ENCODE peak calls at places on chromosomes 2 and 18, in eight cellular contexts. N, S, E, Y, W, R, V and P are unnamed samples.

GRCh38 chr2:20472569-20472968 is 25.7 kb downstream of the RHOB start:
- DNase-seq in W (no peak), S (no peak), N (no peak), V (no peak), Y (no peak), R (no peak), E (no peak), P (no peak)

GRCh38 chr2:148999451-148999891 is 39.0 kb upstream of the LYPD6B start:
- DNase-seq in V (no peak), W (no peak), S (no peak), E (no peak), N (no peak), Y (no peak), R (no peak), P (no peak)

GRCh38 chr2:30104273-30104672 is 42.5 kb upstream of the YPEL5 start:
- DNase-seq in V (no peak), S (no peak), R (no peak), E (no peak), Y (no peak), W (no peak), N (no peak), P (no peak)

GRCh38 chr18:67425724-67426123 is 90.8 kb downstream of the DSEL start:
- DNase-seq in V (no peak), E (no peak), W (no peak), N (no peak), Y (no peak), S (no peak), R (no peak), P (no peak)

GRCh38 chr18:69261436-69261835 is 139.3 kb upstream of the DOK6 start:
- DNase-seq in S (no peak), R (no peak), Y (no peak), E (no peak), W (no peak), N (no peak), V (no peak), P (no peak)

GRCh38 chr2:107322406-107322805 is 436.4 kb upstream of the ST6GAL2 start:
- DNase-seq in R (no peak), V (no peak), S (no peak), E (no peak), W (no peak), Y (no peak), N (no peak), P (no peak)

GRCh38 chr18:8786766-8787670 is 81.7 kb downstream of the MTCL1 start:
- DNase-seq in Y (no peak), N (no peak), S (no peak), W (no peak), E (no peak), R (no peak), V (no peak), P (no peak)

GRCh38 chr2:16096962-16097361 is 156.6 kb downstream of the MYCN start:
- DNase-seq in V (no peak), N (no peak), S (no peak), R (no peak), W (no peak), Y (no peak), E (no peak), P (no peak)

GRCh38 chr2:119748135-119748534 is 11.6 kb upstream of the PTPN4 start:
- DNase-seq in V (no peak), E (no peak), N (no peak), W (no peak), R (no peak), Y (no peak), S (no peak), P (no peak)

GRCh38 chr2:105571445-105571987 is 172.7 kb upstream of the FHL2 start:
- DNase-seq in N (no peak), E (peak), Y (no peak), W (no peak), V (no peak), S (no peak), R (no peak), P (no peak)

GRCh38 chr18:23226930-23227728 is 91.8 kb downstream of the CABLES1 start:
- DNase-seq in E (no peak), W (no peak), N (no peak), R (no peak), Y (peak), S (no peak), V (no peak), P (no peak)

GRCh38 chr2:220334210-220334609 is 706.8 kb downstream of the SLC4A3 start:
- DNase-seq in N (no peak), W (no peak), V (no peak), Y (no peak), R (no peak), S (no peak), E (no peak), P (no peak)

GRCh38 chr2:234544659-234545611 is 48.1 kb upstream of the ARL4C start:
- DNase-seq in S (peak), N (peak), Y (peak), V (no peak), W (peak), R (peak), E (peak), P (peak)

GRCh38 chr2:67476808-67477790 is 80.0 kb downstream of the ETAA1 start:
- DNase-seq in V (no peak), E (no peak), S (peak), N (no peak), W (no peak), R (no peak), Y (peak), P (no peak)

GRCh38 chr2:182858671-182859070 is 7.8 kb downstream of the FRZB start:
- DNase-seq in S (no peak), N (no peak), R (no peak), E (no peak), V (no peak), W (no peak), Y (no peak), P (no peak)

GRCh38 chr18:30177056-30177455 is 865.5 kb downstream of the DSC3 start:
- DNase-seq in S (no peak), R (no peak), E (no peak), W (no peak), N (no peak), V (no peak), Y (no peak), P (no peak)